ENCODE peak calls at places on chromosomes 5 and 9, in five cellular contexts. R, F, S, E and L are unnamed samples.

GRCh38 chr9:131980267-131980916 is 99.3 kb downstream of the MED27 start:
- DNase-seq in S (no peak), E (no peak), R (no peak), F (no peak), L (no peak)

GRCh38 chr5:962801-963200 is 45.8 kb upstream of the NKD2 start:
- DNase-seq in R (no peak), S (no peak), E (no peak), F (no peak), L (no peak)

GRCh38 chr5:1542755-1543154 is 19.0 kb upstream of the LPCAT1 start:
- DNase-seq in R (no peak), S (no peak), F (peak; percentile 89), E (no peak), L (peak; percentile 73)

GRCh38 chr9:87959916-87960581 is 14.3 kb downstream of the CDK20 start:
- DNase-seq in F (no peak), R (no peak), E (no peak), S (no peak), L (no peak)

GRCh38 chr9:32384364-32385134 is at the start of gene ACO1:
- DNase-seq in S (peak; percentile 42), E (peak; percentile 92), F (peak; percentile 83), R (peak; percentile 78), L (peak; percentile 93)

GRCh38 chr5:98510111-98510510 is 263.4 kb upstream of the RGMB start:
- DNase-seq in F (peak; percentile 33), R (no peak), S (no peak), E (no peak), L (no peak)

GRCh38 chr5:143244000-143244736 is 159.3 kb downstream of the NR3C1 start:
- DNase-seq in F (peak; percentile 98), E (no peak), R (no peak), S (no peak), L (peak; percentile 61)

GRCh38 chr9:92187989-92188714 is 72.9 kb upstream of the SPTLC1 start:
- DNase-seq in E (no peak), F (no peak), S (no peak), R (no peak), L (no peak)

GRCh38 chr5:154646841-154647759 is 108.1 kb upstream of the LARP1 start:
- DNase-seq in F (peak; percentile 42), E (peak; percentile 45), S (no peak), R (no peak), L (peak; percentile 17)

GRCh38 chr5:148924817-148925216 is 98.4 kb downstream of the ADRB2 start:
- DNase-seq in R (no peak), E (no peak), S (no peak), F (peak; percentile 37), L (no peak)

GRCh38 chr5:141908796-141909195 is 14.9 kb upstream of the DELE1 start:
- DNase-seq in F (peak; percentile 71), E (no peak), S (no peak), R (no peak), L (no peak)

GRCh38 chr9:85639675-85640186 is 102.0 kb downstream of the AGTPBP1 start:
- DNase-seq in S (no peak), E (no peak), F (no peak), R (no peak), L (no peak)

GRCh38 chr9:97518909-97519307 is 17.4 kb downstream of the TMOD1 start:
- DNase-seq in F (no peak), S (no peak), E (no peak), R (no peak), L (peak; percentile 78)

GRCh38 chr5:108726446-108727091 is 21.1 kb upstream of the FER start:
- DNase-seq in E (no peak), F (peak; percentile 19), S (no peak), R (no peak), L (no peak)

GRCh38 chr5:92951746-92952145 is 629.3 kb downstream of the NR2F1-AS1 start:
- DNase-seq in F (no peak), E (no peak), R (no peak), S (no peak), L (no peak)

GRCh38 chr9:34437006-34437925 is 21.1 kb downstream of the FAM219A start:
- DNase-seq in F (peak; percentile 90), R (peak; percentile 58), S (peak; percentile 3), E (peak; percentile 71), L (no peak)

GRCh38 chr9:97703437-97704326 is 6.5 kb upstream of the XPA start:
- DNase-seq in F (peak; percentile 93), E (no peak), R (no peak), S (no peak), L (peak; percentile 42)

GRCh38 chr5:6632324-6632930 is 417 bp downstream of the NSUN2 start:
- DNase-seq in S (no peak), F (peak; percentile 44), R (no peak), E (no peak), L (no peak)

GRCh38 chr5:34030058-34030457 is 13.0 kb downstream of the C1QTNF3 start:
- DNase-seq in F (no peak), R (no peak), S (no peak), E (no peak), L (no peak)

GRCh38 chr9:115674091-115674490 is 479.5 kb upstream of the PAPPA start:
- DNase-seq in E (no peak), S (no peak), R (no peak), F (peak; percentile 42), L (no peak)